ENCODE peak calls at places on chromosomes 2 and 18, in four cellular contexts. One of them, this sample, is unnamed.

GRCh38 chr2:122166820-122167219 is 411.4 kb downstream of the TSN start:
- DNase-seq in fibroblast of the aortic adventitia: no peak
- DNase-seq in fibroblast of lung: no peak
- DNase-seq in A549: no peak
- DNase-seq in this sample: no peak

GRCh38 chr18:31396796-31397195 is 20.2 kb downstream of the DSG4 start:
- DNase-seq in fibroblast of the aortic adventitia: no peak
- DNase-seq in fibroblast of lung: no peak
- DNase-seq in A549: no peak
- DNase-seq in this sample: no peak

GRCh38 chr2:222805591-222806304 is 55.1 kb upstream of the ACSL3 start:
- DNase-seq in fibroblast of the aortic adventitia: peak
- DNase-seq in fibroblast of lung: no peak
- DNase-seq in A549: no peak
- DNase-seq in this sample: peak

GRCh38 chr18:61546598-61546997 is 213.4 kb downstream of the CDH20 start:
- DNase-seq in fibroblast of the aortic adventitia: peak
- DNase-seq in fibroblast of lung: peak
- DNase-seq in A549: no peak
- DNase-seq in this sample: peak

GRCh38 chr2:232480201-232481190 is 7.1 kb downstream of the ECEL1 start:
- DNase-seq in fibroblast of the aortic adventitia: no peak
- DNase-seq in fibroblast of lung: no peak
- DNase-seq in A549: no peak
- DNase-seq in this sample: no peak

GRCh38 chr2:36539631-36540030 is 58.3 kb downstream of the FEZ2 start:
- DNase-seq in fibroblast of the aortic adventitia: peak
- DNase-seq in fibroblast of lung: peak
- DNase-seq in A549: no peak
- DNase-seq in this sample: peak

GRCh38 chr2:232139786-232140562 is 178.5 kb downstream of the DIS3L2 start:
- DNase-seq in fibroblast of the aortic adventitia: peak
- DNase-seq in fibroblast of lung: peak
- DNase-seq in A549: no peak
- DNase-seq in this sample: no peak

GRCh38 chr2:101828267-101829017 is 130.9 kb downstream of the MAP4K4 start:
- DNase-seq in fibroblast of the aortic adventitia: peak
- DNase-seq in fibroblast of lung: peak
- DNase-seq in A549: no peak
- DNase-seq in this sample: peak

GRCh38 chr2:146068051-146068450 is 1548.1 kb upstream of the ZEB2 start:
- DNase-seq in fibroblast of the aortic adventitia: no peak
- DNase-seq in fibroblast of lung: peak
- DNase-seq in A549: no peak
- DNase-seq in this sample: no peak

GRCh38 chr2:202158796-202159195 is 79.6 kb downstream of the SUMO1 start:
- DNase-seq in fibroblast of the aortic adventitia: peak
- DNase-seq in fibroblast of lung: peak
- DNase-seq in A549: peak
- DNase-seq in this sample: peak

GRCh38 chr2:19746611-19747309 is 155.0 kb downstream of the TTC32 start:
- DNase-seq in fibroblast of the aortic adventitia: peak
- DNase-seq in fibroblast of lung: no peak
- DNase-seq in A549: peak
- DNase-seq in this sample: no peak

GRCh38 chr2:221780281-221780688 is 208.2 kb upstream of the EPHA4 start:
- DNase-seq in fibroblast of the aortic adventitia: peak
- DNase-seq in fibroblast of lung: peak
- DNase-seq in A549: peak
- DNase-seq in this sample: peak

GRCh38 chr2:110745048-110745447 is 12.7 kb downstream of the ACOXL start:
- DNase-seq in fibroblast of the aortic adventitia: no peak
- DNase-seq in fibroblast of lung: no peak
- DNase-seq in A549: no peak
- DNase-seq in this sample: no peak

GRCh38 chr2:216596234-216596985 is 36.8 kb upstream of the IGFBP2 start:
- DNase-seq in fibroblast of the aortic adventitia: peak
- DNase-seq in fibroblast of lung: peak
- DNase-seq in A549: no peak
- DNase-seq in this sample: peak

GRCh38 chr2:106089611-106090010 is 104.5 kb downstream of the UXS1 start:
- DNase-seq in fibroblast of the aortic adventitia: no peak
- DNase-seq in fibroblast of lung: no peak
- DNase-seq in A549: no peak
- DNase-seq in this sample: no peak

GRCh38 chr2:216877085-216877484 is 17.2 kb upstream of the TNP1 start:
- DNase-seq in fibroblast of the aortic adventitia: no peak
- DNase-seq in fibroblast of lung: no peak
- DNase-seq in A549: peak
- DNase-seq in this sample: peak

GRCh38 chr18:47970664-47971523 is 40.4 kb upstream of the SMAD2 start:
- DNase-seq in fibroblast of the aortic adventitia: no peak
- DNase-seq in fibroblast of lung: no peak
- DNase-seq in A549: no peak
- DNase-seq in this sample: no peak

GRCh38 chr2:232483923-232484627 is 3.6 kb downstream of the ECEL1 start:
- DNase-seq in fibroblast of the aortic adventitia: no peak
- DNase-seq in fibroblast of lung: no peak
- DNase-seq in A549: no peak
- DNase-seq in this sample: no peak

GRCh38 chr2:163132850-163133249 is 294.3 kb upstream of the KCNH7 start:
- DNase-seq in fibroblast of the aortic adventitia: peak
- DNase-seq in fibroblast of lung: peak
- DNase-seq in A549: peak
- DNase-seq in this sample: peak

GRCh38 chr2:47984041-47984440 is 77.7 kb upstream of the FBXO11 start:
- DNase-seq in fibroblast of the aortic adventitia: peak
- DNase-seq in fibroblast of lung: peak
- DNase-seq in A549: no peak
- DNase-seq in this sample: peak

GRCh38 chr2:126650994-126651393 is 5.0 kb upstream of the GYPC start:
- DNase-seq in fibroblast of the aortic adventitia: no peak
- DNase-seq in fibroblast of lung: no peak
- DNase-seq in A549: no peak
- DNase-seq in this sample: no peak

GRCh38 chr18:57755473-57756067 is 47.5 kb downstream of the ATP8B1 start:
- DNase-seq in fibroblast of the aortic adventitia: no peak
- DNase-seq in fibroblast of lung: no peak
- DNase-seq in A549: no peak
- DNase-seq in this sample: no peak

GRCh38 chr2:155377178-155377780 is 678.8 kb downstream of the KCNJ3 start:
- DNase-seq in fibroblast of the aortic adventitia: peak
- DNase-seq in fibroblast of lung: peak
- DNase-seq in A549: peak
- DNase-seq in this sample: peak

GRCh38 chr18:60984496-60984895 is 348.7 kb upstream of the CDH20 start:
- DNase-seq in fibroblast of the aortic adventitia: peak
- DNase-seq in fibroblast of lung: peak
- DNase-seq in A549: no peak
- DNase-seq in this sample: peak

DNA sequence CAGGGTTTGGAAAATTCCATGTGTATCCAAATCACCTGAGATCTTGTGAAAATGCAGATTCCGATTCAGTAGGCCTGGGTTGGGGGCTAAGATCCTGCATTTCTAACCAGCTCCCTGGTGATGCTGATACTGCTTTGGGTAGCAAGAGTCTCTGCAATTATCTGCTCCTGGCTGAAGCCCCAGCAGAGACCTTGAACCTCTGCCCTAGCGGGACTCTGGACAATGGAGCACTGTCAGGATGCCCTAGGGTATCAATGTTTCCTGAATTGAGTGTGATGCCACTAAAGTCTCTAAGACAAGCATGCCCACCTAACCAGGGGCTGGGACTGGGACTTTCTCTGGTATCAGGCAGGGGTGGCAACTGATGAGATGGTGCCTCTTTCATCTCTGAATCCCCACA is 49.4 kb upstream of the KLHL29 start:
- DNase-seq in fibroblast of the aortic adventitia: no peak
- DNase-seq in fibroblast of lung: no peak
- DNase-seq in A549: no peak
- DNase-seq in this sample: no peak
- TF ChIP-seq CTCF in fibroblast of the aortic adventitia: no peak
- TF ChIP-seq CTCF in fibroblast of lung: no peak
- TF ChIP-seq CTCF in A549: no peak
- TF ChIP-seq CTCF in this sample: no peak

GRCh38 chr2:69827796-69828540 is 1.5 kb upstream of the GMCL1 start:
- DNase-seq in fibroblast of the aortic adventitia: peak
- DNase-seq in fibroblast of lung: peak
- DNase-seq in A549: no peak
- DNase-seq in this sample: peak
- H3K4me3 ChIP-seq in fibroblast of the aortic adventitia: no peak
- H3K4me3 ChIP-seq in fibroblast of lung: no peak
- H3K4me3 ChIP-seq in A549: no peak
- H3K4me3 ChIP-seq in this sample: no peak

GRCh38 chr2:241379481-241380480 is 23.7 kb downstream of the FARP2 start:
- DNase-seq in fibroblast of the aortic adventitia: peak
- DNase-seq in fibroblast of lung: peak
- DNase-seq in A549: no peak
- DNase-seq in this sample: peak
- TF ChIP-seq CTCF in fibroblast of the aortic adventitia: no peak
- TF ChIP-seq CTCF in fibroblast of lung: no peak
- TF ChIP-seq CTCF in A549: no peak
- TF ChIP-seq CTCF in this sample: no peak

DNA sequence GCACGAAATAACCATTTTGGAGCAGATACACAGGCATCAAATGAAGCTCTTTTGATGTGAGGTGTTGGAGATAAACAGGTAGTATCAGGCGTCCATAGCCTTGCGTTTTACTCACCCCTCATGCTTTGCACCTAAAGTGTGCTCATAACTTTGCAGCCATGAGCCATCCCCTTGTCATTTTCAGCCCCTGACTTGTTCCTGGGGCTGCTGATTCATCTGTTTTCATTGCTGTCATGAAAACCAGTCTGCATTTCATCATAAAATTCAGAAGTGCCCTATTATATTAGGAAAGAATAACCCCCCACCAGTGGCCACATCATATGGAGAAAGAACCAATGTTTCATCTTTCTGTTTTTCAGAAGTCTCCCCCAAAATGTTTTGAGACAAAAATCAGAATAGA is 329.7 kb upstream of the NRP2 start:
- DNase-seq in fibroblast of the aortic adventitia: peak
- DNase-seq in fibroblast of lung: peak
- DNase-seq in A549: no peak
- DNase-seq in this sample: peak
- H3K4me3 ChIP-seq in fibroblast of the aortic adventitia: no peak
- H3K4me3 ChIP-seq in fibroblast of lung: no peak
- H3K4me3 ChIP-seq in A549: no peak
- H3K4me3 ChIP-seq in this sample: no peak

DNA sequence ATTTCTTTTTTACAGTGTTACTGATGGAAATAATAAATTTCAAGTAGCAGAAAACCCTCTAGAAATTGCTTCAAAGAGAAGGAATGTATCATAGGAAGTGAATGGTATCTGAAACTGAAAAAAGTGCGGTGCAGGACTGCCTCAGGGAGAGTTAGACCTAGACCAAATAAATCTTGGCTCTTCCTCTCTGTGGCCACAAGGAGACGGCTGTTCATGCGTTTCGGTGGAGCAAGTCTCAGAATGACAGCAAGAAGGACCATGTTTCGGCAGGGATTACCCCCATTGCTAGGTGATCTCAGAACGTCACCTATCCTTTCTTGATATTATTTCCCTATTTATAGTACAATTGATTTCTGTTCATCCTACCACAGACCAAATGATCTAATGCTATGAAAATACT is 522.3 kb downstream of the SOX11 start:
- DNase-seq in fibroblast of the aortic adventitia: no peak
- DNase-seq in fibroblast of lung: no peak
- DNase-seq in A549: peak
- DNase-seq in this sample: no peak
- TF ChIP-seq CTCF in fibroblast of the aortic adventitia: no peak
- TF ChIP-seq CTCF in fibroblast of lung: no peak
- TF ChIP-seq CTCF in A549: no peak
- TF ChIP-seq CTCF in this sample: no peak

GRCh38 chr2:45839388-45840251 is 188.1 kb downstream of the PRKCE start:
- DNase-seq in fibroblast of the aortic adventitia: peak
- DNase-seq in fibroblast of lung: peak
- DNase-seq in A549: no peak
- DNase-seq in this sample: peak
- H3K4me3 ChIP-seq in fibroblast of the aortic adventitia: peak
- H3K4me3 ChIP-seq in fibroblast of lung: no peak
- H3K4me3 ChIP-seq in A549: no peak
- H3K4me3 ChIP-seq in this sample: no peak

DNA sequence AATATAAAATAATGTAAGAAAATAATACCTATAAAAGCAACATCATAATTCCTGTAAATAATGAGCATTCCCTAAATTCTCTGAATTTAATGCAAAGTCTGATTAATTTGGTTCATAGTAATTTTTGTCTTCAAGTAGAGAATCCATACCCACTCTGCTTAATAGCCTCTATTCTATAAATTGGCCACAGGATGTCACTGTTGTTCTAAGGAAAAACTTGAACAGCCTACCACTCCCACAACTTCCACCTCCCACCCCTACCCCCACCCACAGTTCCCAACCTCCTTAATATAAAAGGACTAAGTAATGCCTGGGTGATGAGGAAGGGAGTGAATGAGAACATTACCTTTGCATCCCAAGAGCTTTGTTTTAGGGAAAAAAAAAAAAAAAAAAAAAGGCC is 27.2 kb upstream of the BBS5 start:
- DNase-seq in fibroblast of the aortic adventitia: peak
- DNase-seq in fibroblast of lung: peak
- DNase-seq in A549: peak
- DNase-seq in this sample: peak
- TF ChIP-seq CTCF in fibroblast of the aortic adventitia: peak
- TF ChIP-seq CTCF in fibroblast of lung: peak
- TF ChIP-seq CTCF in A549: peak
- TF ChIP-seq CTCF in this sample: peak

DNA sequence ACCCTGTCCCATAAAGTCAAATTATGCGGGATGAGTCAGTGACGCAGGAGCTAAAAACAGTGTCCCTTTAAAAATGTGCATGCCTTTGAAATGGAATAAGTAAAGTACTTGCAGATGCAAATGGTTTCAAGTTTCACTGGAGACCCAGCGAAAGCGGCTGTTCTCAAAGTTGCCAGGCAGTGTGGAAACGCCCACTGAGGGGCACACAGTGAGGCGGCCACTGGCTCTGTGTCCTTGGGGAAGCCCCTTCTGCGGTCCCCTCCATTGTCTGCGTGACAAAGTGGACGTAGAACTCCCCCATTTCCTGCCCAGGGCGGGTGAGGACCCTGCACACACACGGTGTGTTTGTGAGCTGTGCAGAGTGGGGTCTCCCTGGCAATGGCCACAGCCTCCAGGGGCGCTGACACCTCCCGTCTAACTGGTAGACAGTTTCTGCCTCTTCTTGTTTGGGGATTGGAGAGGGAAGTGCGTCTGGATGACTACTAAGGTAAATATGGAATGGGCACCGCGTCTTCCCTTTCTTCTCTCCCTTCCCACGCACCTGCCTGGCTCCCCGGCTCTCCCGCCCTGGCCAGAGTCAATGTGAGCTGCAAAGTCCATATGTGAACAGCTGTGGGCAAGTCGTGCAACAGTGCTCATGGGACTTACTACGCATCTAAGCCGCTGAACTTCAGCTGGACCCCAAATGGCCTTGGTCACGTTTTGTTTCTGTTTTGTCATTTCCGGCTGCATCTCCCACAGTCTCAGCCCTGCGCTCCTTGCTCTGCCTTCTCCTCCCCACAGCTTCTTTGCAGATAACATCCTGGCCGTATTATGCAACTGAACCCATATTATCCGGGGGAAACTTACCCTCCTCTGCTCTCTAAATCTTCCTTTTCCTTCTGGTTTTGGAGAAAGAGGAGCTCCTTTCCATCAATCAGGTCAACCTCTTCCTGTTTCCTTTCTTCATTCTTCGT is 33.7 kb upstream of the ZNF516 start:
- DNase-seq in fibroblast of the aortic adventitia: peak
- DNase-seq in fibroblast of lung: peak
- DNase-seq in A549: no peak
- DNase-seq in this sample: peak
- H3K4me3 ChIP-seq in fibroblast of the aortic adventitia: peak
- H3K4me3 ChIP-seq in fibroblast of lung: peak
- H3K4me3 ChIP-seq in A549: no peak
- H3K4me3 ChIP-seq in this sample: peak

This sample was measured in cardiac fibroblast.